ENCODE peak calls at places on chromosomes 11 and 22, in seven cellular contexts. One of them, this sample, is unnamed.

GRCh38 chr11:118791961-118792578 is 1.1 kb upstream of the DDX6 start:
- DNase-seq in heart right ventricle: no peak
- DNase-seq in IMR-90: no peak
- DNase-seq in right lobe of liver: peak; percentile 63
- DNase-seq in adrenal gland: peak; percentile 42
- DNase-seq in stomach: peak; percentile 37
- DNase-seq in pancreas: no peak
- DNase-seq in this sample: peak; percentile 53

GRCh38 chr11:2139691-2140337 is 625 bp upstream of the IGF2 start:
- DNase-seq in heart right ventricle: peak; percentile 20
- DNase-seq in IMR-90: no peak
- DNase-seq in right lobe of liver: no peak
- DNase-seq in adrenal gland: no peak
- DNase-seq in stomach: no peak
- DNase-seq in pancreas: no peak
- DNase-seq in this sample: peak; percentile 22

GRCh38 chr11:76049506-76049905 is 156.8 kb downstream of the WNT11 start:
- DNase-seq in heart right ventricle: no peak
- DNase-seq in IMR-90: no peak
- DNase-seq in right lobe of liver: no peak
- DNase-seq in adrenal gland: no peak
- DNase-seq in stomach: no peak
- DNase-seq in pancreas: no peak
- DNase-seq in this sample: no peak

GRCh38 chr11:11293798-11294611 is 59.0 kb downstream of the CSNK2A3 start:
- DNase-seq in heart right ventricle: no peak
- DNase-seq in IMR-90: no peak
- DNase-seq in right lobe of liver: peak; percentile 0
- DNase-seq in adrenal gland: no peak
- DNase-seq in stomach: no peak
- DNase-seq in pancreas: no peak
- DNase-seq in this sample: no peak

GRCh38 chr11:11251394-11251970 is 101.6 kb downstream of the CSNK2A3 start:
- DNase-seq in heart right ventricle: no peak
- DNase-seq in IMR-90: no peak
- DNase-seq in right lobe of liver: no peak
- DNase-seq in adrenal gland: no peak
- DNase-seq in stomach: no peak
- DNase-seq in pancreas: no peak
- DNase-seq in this sample: no peak

GRCh38 chr11:111098091-111098490 is 147.4 kb upstream of the POU2AF2 start:
- DNase-seq in heart right ventricle: no peak
- DNase-seq in IMR-90: no peak
- DNase-seq in right lobe of liver: no peak
- DNase-seq in adrenal gland: no peak
- DNase-seq in stomach: no peak
- DNase-seq in pancreas: no peak
- DNase-seq in this sample: no peak

GRCh38 chr11:101129203-101129943 is at the start of gene PGR:
- DNase-seq in heart right ventricle: peak; percentile 58
- DNase-seq in IMR-90: no peak
- DNase-seq in right lobe of liver: peak; percentile 38
- DNase-seq in adrenal gland: peak; percentile 33
- DNase-seq in stomach: no peak
- DNase-seq in pancreas: peak; percentile 16
- DNase-seq in this sample: peak; percentile 71

GRCh38 chr22:43859621-43860020 is 2.7 kb downstream of the SULT4A1 start:
- DNase-seq in heart right ventricle: no peak
- DNase-seq in IMR-90: no peak
- DNase-seq in right lobe of liver: no peak
- DNase-seq in adrenal gland: no peak
- DNase-seq in stomach: no peak
- DNase-seq in pancreas: no peak
- DNase-seq in this sample: no peak

GRCh38 chr11:121452609-121453150 is at the start of gene SORL1-AS1:
- DNase-seq in heart right ventricle: no peak
- DNase-seq in IMR-90: peak; percentile 5
- DNase-seq in right lobe of liver: peak; percentile 63
- DNase-seq in adrenal gland: no peak
- DNase-seq in stomach: no peak
- DNase-seq in pancreas: no peak
- DNase-seq in this sample: no peak

GRCh38 chr22:42881298-42881697 is 24.2 kb upstream of the ARFGAP3 start:
- DNase-seq in heart right ventricle: no peak
- DNase-seq in IMR-90: no peak
- DNase-seq in right lobe of liver: peak; percentile 47
- DNase-seq in adrenal gland: no peak
- DNase-seq in stomach: no peak
- DNase-seq in pancreas: no peak
- DNase-seq in this sample: no peak

DNA sequence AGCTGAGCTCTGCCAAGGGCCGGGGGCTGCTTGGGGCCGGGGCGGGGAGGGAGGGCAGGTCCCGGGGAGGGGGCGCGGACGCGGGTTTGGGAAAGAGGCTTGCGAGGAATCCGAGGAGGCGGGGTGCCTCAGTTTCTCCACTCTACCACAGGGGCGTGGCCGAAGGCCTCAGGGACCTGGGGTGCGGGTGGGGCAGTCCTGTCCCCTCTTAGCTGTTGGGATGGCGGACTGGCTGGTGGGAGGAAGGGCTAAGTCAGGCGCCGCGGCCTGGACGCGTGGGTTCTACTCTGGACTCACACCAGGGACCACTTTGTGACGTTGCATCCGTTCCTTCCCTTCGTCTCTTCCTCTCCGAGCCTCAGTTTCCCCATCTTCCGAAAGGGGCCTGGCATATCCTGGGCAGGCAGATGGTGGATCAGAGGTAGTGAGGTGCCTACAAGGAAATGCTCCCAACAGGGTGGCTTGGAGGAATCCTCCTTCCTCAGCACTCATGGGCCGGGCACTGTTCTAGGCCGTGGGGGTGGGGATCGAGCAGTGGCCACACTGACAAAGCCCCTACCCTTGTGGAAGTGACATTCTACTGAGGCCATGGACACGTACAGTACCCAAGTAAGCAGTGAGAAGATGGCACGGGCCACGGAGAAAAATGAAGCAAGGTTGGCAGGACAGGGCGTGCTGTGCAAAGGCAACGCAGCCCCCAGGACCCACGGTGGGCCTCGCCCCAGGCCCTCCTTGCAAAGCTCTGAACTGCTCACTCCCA is 13.2 kb downstream of the IGLL1 start:
- DNase-seq in heart right ventricle: no peak
- DNase-seq in IMR-90: no peak
- DNase-seq in right lobe of liver: peak; percentile 26
- DNase-seq in adrenal gland: no peak
- DNase-seq in stomach: no peak
- DNase-seq in pancreas: no peak
- DNase-seq in this sample: no peak
- H3K4me3 ChIP-seq in heart right ventricle: peak overlapping the region; percentile 42
- H3K4me3 ChIP-seq in IMR-90: no peak overlapping the region
- H3K4me3 ChIP-seq in right lobe of liver: peak overlapping the region; percentile 50
- H3K4me3 ChIP-seq in adrenal gland: no peak overlapping the region
- H3K4me3 ChIP-seq in stomach: peak overlapping the region; percentile 54
- H3K4me3 ChIP-seq in pancreas: peak overlapping the region; percentile 48
- H3K4me3 ChIP-seq in this sample: peak overlapping the region; percentile 45

DNA sequence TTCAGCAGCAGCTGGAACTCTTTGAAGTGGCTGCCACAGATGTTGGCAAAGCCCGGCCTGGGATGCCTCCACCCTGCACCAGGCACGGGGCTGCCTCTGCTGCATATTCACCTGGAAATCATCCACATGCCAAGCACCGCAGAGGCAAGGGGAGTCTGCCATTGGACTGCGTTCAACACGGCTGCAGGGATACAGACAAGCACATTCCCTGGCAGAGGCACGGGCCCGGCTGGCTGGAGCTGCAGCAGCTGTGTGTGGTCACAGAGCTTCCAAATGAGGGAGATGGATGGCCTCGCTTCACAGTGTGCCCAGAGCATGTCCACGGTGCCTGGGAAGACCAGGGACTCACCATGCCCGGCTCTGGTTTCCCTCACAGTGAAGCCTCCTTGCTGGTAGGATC is 1378.9 kb downstream of the TBC1D22A start:
- DNase-seq in heart right ventricle: no peak
- DNase-seq in IMR-90: no peak
- DNase-seq in right lobe of liver: no peak
- DNase-seq in adrenal gland: no peak
- DNase-seq in stomach: no peak
- DNase-seq in pancreas: no peak
- DNase-seq in this sample: no peak
- H3K9me3 ChIP-seq in heart right ventricle: no peaks in the 10 kb centered on the region
- H3K9me3 ChIP-seq in IMR-90: peaks cover 63% of the 10 kb centered on the region
- H3K9me3 ChIP-seq in right lobe of liver: no peaks in the 10 kb centered on the region
- H3K9me3 ChIP-seq in adrenal gland: no peaks in the 10 kb centered on the region
- H3K9me3 ChIP-seq in stomach: no peaks in the 10 kb centered on the region
- H3K9me3 ChIP-seq in pancreas: no peaks in the 10 kb centered on the region
- H3K9me3 ChIP-seq in this sample: no peaks in the 10 kb centered on the region

GRCh38 chr11:61697093-61697492 is 16.9 kb downstream of the DAGLA start:
- DNase-seq in heart right ventricle: peak; percentile 9
- DNase-seq in IMR-90: no peak
- DNase-seq in right lobe of liver: no peak
- DNase-seq in adrenal gland: no peak
- DNase-seq in stomach: no peak
- DNase-seq in pancreas: peak; percentile 76
- DNase-seq in this sample: no peak

GRCh38 chr11:61693897-61694840 is 14.0 kb downstream of the DAGLA start:
- DNase-seq in heart right ventricle: no peak
- DNase-seq in IMR-90: no peak
- DNase-seq in right lobe of liver: no peak
- DNase-seq in adrenal gland: peak; percentile 84
- DNase-seq in stomach: no peak
- DNase-seq in pancreas: peak; percentile 63
- DNase-seq in this sample: peak; percentile 71

GRCh38 chr11:61695917-61696316 is 15.7 kb downstream of the DAGLA start:
- DNase-seq in heart right ventricle: peak; percentile 74
- DNase-seq in IMR-90: peak; percentile 81
- DNase-seq in right lobe of liver: peak; percentile 62
- DNase-seq in adrenal gland: peak; percentile 73
- DNase-seq in stomach: peak; percentile 78
- DNase-seq in pancreas: peak; percentile 81
- DNase-seq in this sample: peak; percentile 80

GRCh38 chr11:61696602-61697001 is 16.4 kb downstream of the DAGLA start:
- DNase-seq in heart right ventricle: peak; percentile 10
- DNase-seq in IMR-90: no peak
- DNase-seq in right lobe of liver: no peak
- DNase-seq in adrenal gland: no peak
- DNase-seq in stomach: no peak
- DNase-seq in pancreas: no peak
- DNase-seq in this sample: no peak

GRCh38 chr11:61694971-61695706 is 14.9 kb downstream of the DAGLA start:
- DNase-seq in heart right ventricle: peak; percentile 58
- DNase-seq in IMR-90: no peak
- DNase-seq in right lobe of liver: no peak
- DNase-seq in adrenal gland: no peak
- DNase-seq in stomach: peak; percentile 81
- DNase-seq in pancreas: peak; percentile 43
- DNase-seq in this sample: peak; percentile 38
- TF ChIP-seq CTCF in heart right ventricle: no peak
- TF ChIP-seq CTCF in IMR-90: peak; percentile 31
- TF ChIP-seq CTCF in right lobe of liver: peak; percentile 7
- TF ChIP-seq CTCF in adrenal gland: no peak
- TF ChIP-seq CTCF in stomach: no peak
- TF ChIP-seq CTCF in pancreas: no peak
- TF ChIP-seq CTCF in this sample: no peak

GRCh38 chr11:30521297-30522071 is 64.7 kb downstream of the MPPED2 start:
- DNase-seq in heart right ventricle: no peak
- DNase-seq in IMR-90: no peak
- DNase-seq in right lobe of liver: no peak
- DNase-seq in adrenal gland: no peak
- DNase-seq in stomach: no peak
- DNase-seq in pancreas: no peak
- DNase-seq in this sample: no peak
- H3K4me3 ChIP-seq in heart right ventricle: no peak overlapping the region
- H3K4me3 ChIP-seq in IMR-90: no peak overlapping the region
- H3K4me3 ChIP-seq in right lobe of liver: no peak overlapping the region
- H3K4me3 ChIP-seq in adrenal gland: no peak overlapping the region
- H3K4me3 ChIP-seq in stomach: no peak overlapping the region
- H3K4me3 ChIP-seq in pancreas: no peak overlapping the region
- H3K4me3 ChIP-seq in this sample: no peak overlapping the region

DNA sequence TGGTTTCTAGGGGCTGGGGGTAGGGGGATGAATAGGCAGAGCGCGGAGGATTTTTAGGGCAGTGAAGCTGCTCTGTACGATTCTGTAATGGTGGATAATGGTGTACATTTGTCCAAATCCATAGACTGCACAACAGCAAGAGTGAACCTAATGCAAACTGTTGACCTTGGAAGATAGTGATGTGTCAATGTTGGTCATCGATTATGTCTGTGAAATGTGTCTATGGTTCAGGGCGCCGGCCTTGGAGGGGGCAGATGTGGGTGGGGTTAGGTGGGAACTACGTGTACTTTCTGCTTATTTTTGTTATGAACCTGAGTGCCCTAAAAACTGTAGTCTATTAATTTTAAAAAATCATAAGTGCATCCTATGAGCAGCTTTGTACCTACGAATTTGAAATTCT is 425.1 kb downstream of the TBC1D22A start:
- DNase-seq in heart right ventricle: no peak
- DNase-seq in IMR-90: no peak
- DNase-seq in right lobe of liver: no peak
- DNase-seq in adrenal gland: no peak
- DNase-seq in stomach: no peak
- DNase-seq in pancreas: no peak
- DNase-seq in this sample: no peak
- H3K9me3 ChIP-seq in heart right ventricle: peaks cover 35% of the 10 kb centered on the region
- H3K9me3 ChIP-seq in IMR-90: peaks cover 3% of the 10 kb centered on the region
- H3K9me3 ChIP-seq in right lobe of liver: no peaks in the 10 kb centered on the region
- H3K9me3 ChIP-seq in adrenal gland: peaks cover 6% of the 10 kb centered on the region
- H3K9me3 ChIP-seq in stomach: peaks cover 13% of the 10 kb centered on the region
- H3K9me3 ChIP-seq in pancreas: no peaks in the 10 kb centered on the region
- H3K9me3 ChIP-seq in this sample: peaks cover 23% of the 10 kb centered on the region

GRCh38 chr11:13126430-13126829 is 117.3 kb downstream of the RASSF10 start:
- DNase-seq in heart right ventricle: no peak
- DNase-seq in IMR-90: peak; percentile 98
- DNase-seq in right lobe of liver: no peak
- DNase-seq in adrenal gland: no peak
- DNase-seq in stomach: peak; percentile 60
- DNase-seq in pancreas: no peak
- DNase-seq in this sample: no peak

GRCh38 chr11:13127161-13127560 is 118.0 kb downstream of the RASSF10 start:
- DNase-seq in heart right ventricle: no peak
- DNase-seq in IMR-90: no peak
- DNase-seq in right lobe of liver: no peak
- DNase-seq in adrenal gland: no peak
- DNase-seq in stomach: no peak
- DNase-seq in pancreas: no peak
- DNase-seq in this sample: no peak

DNA sequence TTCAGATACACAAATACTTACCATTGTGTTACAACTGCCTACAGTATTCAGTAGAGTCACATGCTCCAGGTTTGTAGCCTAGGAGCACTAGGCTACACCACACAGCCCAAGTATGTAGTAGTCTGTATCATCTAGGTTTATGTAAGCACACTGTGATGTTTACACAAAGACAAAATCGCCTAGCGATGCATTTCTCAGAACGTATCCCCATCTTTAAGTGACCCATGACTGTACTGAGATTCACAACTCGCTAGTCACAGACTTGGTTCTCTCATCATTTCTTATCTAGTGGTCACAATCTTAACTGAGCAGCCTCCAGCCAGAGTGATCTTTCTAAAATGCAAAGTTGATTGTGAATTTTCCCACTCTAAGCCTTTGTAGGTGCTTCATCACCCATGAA is 119.3 kb downstream of the RASSF10 start:
- DNase-seq in heart right ventricle: no peak
- DNase-seq in IMR-90: peak; percentile 63
- DNase-seq in right lobe of liver: no peak
- DNase-seq in adrenal gland: no peak
- DNase-seq in stomach: no peak
- DNase-seq in pancreas: no peak
- DNase-seq in this sample: no peak
- TF ChIP-seq CTCF in heart right ventricle: no peak
- TF ChIP-seq CTCF in IMR-90: no peak
- TF ChIP-seq CTCF in right lobe of liver: no peak
- TF ChIP-seq CTCF in adrenal gland: no peak
- TF ChIP-seq CTCF in stomach: no peak
- TF ChIP-seq CTCF in pancreas: no peak
- TF ChIP-seq CTCF in this sample: no peak

GRCh38 chr11:120123946-120124345 is 14.0 kb downstream of the TRIM29 start:
- DNase-seq in heart right ventricle: no peak
- DNase-seq in IMR-90: no peak
- DNase-seq in right lobe of liver: no peak
- DNase-seq in adrenal gland: no peak
- DNase-seq in stomach: peak; percentile 43
- DNase-seq in pancreas: no peak
- DNase-seq in this sample: no peak
- H3K4me3 ChIP-seq in heart right ventricle: no peak overlapping the region
- H3K4me3 ChIP-seq in IMR-90: no peak overlapping the region
- H3K4me3 ChIP-seq in right lobe of liver: no peak overlapping the region
- H3K4me3 ChIP-seq in adrenal gland: no peak overlapping the region
- H3K4me3 ChIP-seq in stomach: no peak overlapping the region
- H3K4me3 ChIP-seq in pancreas: no peak overlapping the region
- H3K4me3 ChIP-seq in this sample: no peak overlapping the region